ENCODE peak calls at places on chromosomes 5 and 9, in nine cellular contexts. M is IMR-90, E is H1, I is astrocyte, F is H9, A is fibroblast of lung, Q is HepG2, J is neuronal stem cell, D is GM23248. X is an unnamed sample. For H3K4me1, the result is how much of the 10 kb centered on the place peaks cover.

GRCh38 chr9:78666818-78667429 is 370.0 kb downstream of the PSAT1 start:
- DNase-seq in D (peak), M (peak), Q (no peak), E (no peak), F (no peak), J (no peak), A (no peak), I (peak), X (no peak)

GRCh38 chr5:147403659-147404640 is 105.9 kb downstream of the DPYSL3 start:
- DNase-seq in E (no peak), Q (no peak), J (no peak), F (no peak), M (peak), A (peak), D (peak), I (peak), X (no peak)

GRCh38 chr5:151028717-151029116 is 8.3 kb downstream of the GPX3 start:
- DNase-seq in I (no peak), A (no peak), E (no peak), J (no peak), F (no peak), Q (no peak), M (no peak), D (no peak), X (no peak)

GRCh38 chr9:4666042-4666699 is at the start of gene SPATA6L:
- DNase-seq in M (peak), J (no peak), Q (peak), A (peak), I (peak), D (peak), F (peak), E (peak), X (no peak)

GRCh38 chr9:19203058-19203457 is 27.4 kb upstream of the DENND4C start:
- DNase-seq in M (no peak), J (no peak), F (no peak), Q (no peak), I (no peak), E (no peak), A (no peak), D (no peak), X (no peak)

GRCh38 chr9:5499889-5500398 is 10.4 kb upstream of the PDCD1LG2 start:
- DNase-seq in M (peak), Q (no peak), E (no peak), I (peak), J (no peak), A (peak), F (no peak), D (peak), X (no peak)

GRCh38 chr5:178940569-178941360 is at the start of gene ZNF454:
- DNase-seq in A (peak), E (peak), F (no peak), D (peak), J (peak), Q (no peak), I (peak), M (peak), X (no peak)

GRCh38 chr9:23567756-23568155 is 258.3 kb downstream of the ELAVL2 start:
- DNase-seq in A (no peak), I (no peak), M (no peak), E (no peak), D (no peak), Q (no peak), F (no peak), J (no peak), X (no peak)

GRCh38 chr5:142874537-142874936 is 104.4 kb downstream of the ARHGAP26 start:
- DNase-seq in D (no peak), Q (peak), M (no peak), I (no peak), J (no peak), F (no peak), E (no peak), A (peak), X (no peak)

GRCh38 chr9:126844085-126844484 is 16.4 kb upstream of the ZBTB34 start:
- DNase-seq in E (no peak), I (peak), F (no peak), A (peak), J (no peak), Q (no peak), D (peak), M (peak), X (no peak)

GRCh38 chr5:136249678-136250266 is 56.8 kb upstream of the SMIM32 start:
- DNase-seq in J (peak), A (peak), I (peak), E (peak), Q (peak), M (peak), D (peak), F (peak), X (peak)

GRCh38 chr9:8020161-8020560 is 220.6 kb upstream of the DMAC1 start:
- DNase-seq in E (no peak), A (no peak), J (no peak), I (no peak), D (no peak), Q (no peak), M (no peak), F (no peak), X (no peak)

GRCh38 chr5:123438902-123439301 is 15.7 kb upstream of the CEP120 start:
- DNase-seq in A (no peak), I (no peak), Q (no peak), E (no peak), J (no peak), F (no peak), D (no peak), M (peak), X (peak)

GRCh38 chr5:115309751-115310370 is 13.4 kb upstream of the CCDC112 start:
- DNase-seq in I (peak), E (no peak), J (no peak), M (peak), D (peak), F (no peak), A (peak), Q (peak), X (peak)

GRCh38 chr5:177307544-177308363 is 3.9 kb downstream of the MXD3 start:
- DNase-seq in D (no peak), A (no peak), I (no peak), F (no peak), M (no peak), Q (no peak), E (no peak), J (no peak), X (no peak)

GRCh38 chr5:126917918-126918623 is 112.3 kb downstream of the MARCHF3 start:
- DNase-seq in D (peak), E (no peak), I (peak), J (no peak), A (peak), Q (no peak), F (peak), M (peak), X (peak)

GRCh38 chr5:177432905-177433657 is 6.6 kb downstream of the GRK6 start:
- DNase-seq in M (no peak), A (no peak), J (no peak), E (no peak), F (no peak), I (no peak), Q (no peak), D (no peak), X (no peak)

GRCh38 chr5:164876793-164877192 is 1371.4 kb downstream of the MAT2B start:
- DNase-seq in E (no peak), D (no peak), M (no peak), J (no peak), Q (no peak), F (no peak), I (no peak), A (no peak), X (no peak)

GRCh38 chr5:4862500-4862899 is 277.6 kb upstream of the ADAMTS16 start:
- DNase-seq in J (peak), D (peak), E (no peak), I (peak), F (no peak), M (peak), A (peak), Q (peak), X (peak)

GRCh38 chr5:175822225-175822624 is 49.2 kb upstream of the CPLX2 start:
- DNase-seq in J (no peak), A (no peak), E (no peak), F (no peak), I (no peak), Q (no peak), D (no peak), M (no peak), X (no peak)

GRCh38 chr5:139760066-139761056 is 35.2 kb upstream of the PSD2 start:
- DNase-seq in Q (no peak), E (no peak), I (peak), F (no peak), M (peak), J (no peak), D (peak), A (no peak), X (no peak)

GRCh38 chr9:126363847-126364671 is 37.4 kb downstream of the MVB12B start:
- DNase-seq in E (no peak), A (peak), F (no peak), J (no peak), Q (no peak), M (peak), I (peak), D (no peak), X (no peak)

GRCh38 chr5:172133359-172134029 is 54.5 kb downstream of the STK10 start:
- DNase-seq in J (no peak), A (peak), E (no peak), I (peak), F (no peak), M (peak), Q (no peak), D (peak), X (no peak)

GRCh38 chr5:154857091-154857533 is 1.3 kb upstream of the CNOT8 start:
- DNase-seq in F (no peak), A (no peak), I (no peak), J (no peak), Q (no peak), D (peak), M (no peak), E (no peak), X (peak)

GRCh38 chr5:444226-444625 is 1.2 kb downstream of the EXOC3 start:
- DNase-seq in I (no peak), D (no peak), E (no peak), M (no peak), Q (no peak), J (no peak), F (no peak), A (no peak), X (no peak)

GRCh38 chr9:93623736-93624135 is 47.4 kb downstream of the PHF2 start:
- DNase-seq in M (no peak), I (no peak), Q (no peak), A (no peak), F (no peak), J (no peak), D (no peak), E (no peak), X (no peak)

GRCh38 chr5:164649266-164649665 is 1143.8 kb downstream of the MAT2B start:
- DNase-seq in E (no peak), M (no peak), I (peak), Q (no peak), J (no peak), F (no peak), D (no peak), A (no peak), X (no peak)

GRCh38 chr9:37820142-37820541 is 19.5 kb downstream of the DCAF10 start:
- DNase-seq in Q (no peak), J (no peak), D (no peak), F (no peak), I (no peak), E (no peak), M (no peak), A (no peak), X (no peak)

GRCh38 chr5:108295588-108296368 is 86.1 kb downstream of the FBXL17 start:
- DNase-seq in J (no peak), A (peak), Q (no peak), E (no peak), D (peak), I (peak), M (peak), F (no peak), X (no peak)

GRCh38 chr5:149829954-149830353 is 99.8 kb downstream of the PPARGC1B start:
- DNase-seq in F (no peak), A (no peak), I (no peak), E (no peak), Q (no peak), M (no peak), J (no peak), D (no peak), X (peak)

GRCh38 chr5:160260881-160261815 is 31.8 kb downstream of the FABP6 start:
- DNase-seq in J (no peak), F (no peak), Q (peak), I (peak), M (peak), E (no peak), A (peak), D (no peak), X (no peak)
- H3K9ac ChIP-seq in J (peak), F (no peak), Q (peak), I (peak), M (no peak), E (no peak), A (peak), D (no peak), X (no peak)

GRCh38 chr9:123866497-123866896 is 63.4 kb downstream of the DENND1A start:
- DNase-seq in F (no peak), D (peak), M (no peak), I (peak), E (no peak), Q (no peak), A (peak), J (no peak), X (no peak)
- H2AFZ ChIP-seq in F (no peak), D (no peak), M (no peak), I (no peak), E (no peak), Q (no peak), A (no peak), J (no peak), X (no peak)

DNA sequence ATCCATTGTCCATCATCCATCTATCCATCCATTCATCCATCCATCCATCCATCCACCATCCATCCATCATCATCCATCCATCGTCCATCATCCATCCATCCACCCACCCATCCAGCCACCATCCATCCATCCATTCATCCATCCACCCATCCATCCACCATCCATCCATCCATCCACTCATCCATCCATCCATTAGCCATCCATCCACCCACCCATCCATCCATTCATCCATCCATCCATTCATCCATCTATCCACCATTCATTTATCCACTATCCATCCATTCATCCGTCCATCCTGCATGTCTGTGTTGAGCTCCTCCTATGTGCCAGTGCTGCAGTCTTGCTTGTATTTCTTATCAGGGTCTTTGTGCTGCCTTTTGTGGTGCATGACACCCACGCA is 44.2 kb downstream of the COL5A1 start:
- DNase-seq in I (no peak), F (no peak), J (no peak), A (no peak), D (no peak), E (no peak), Q (no peak), M (no peak), X (no peak)
- H3K4me1 ChIP-seq in I (under half), F (under half), J (under half), A (under half), D (under half), E (under half), Q (under half), M (under half), X (under half)

GRCh38 chr9:108562176-108562575 is 293.6 kb downstream of the ACTL7B start:
- DNase-seq in Q (no peak), F (no peak), M (no peak), D (no peak), E (no peak), J (no peak), I (no peak), A (no peak), X (no peak)
- H3K9ac ChIP-seq in Q (no peak), F (no peak), M (no peak), D (no peak), E (no peak), J (no peak), I (no peak), A (no peak), X (no peak)